ENCODE peak calls at places on chromosomes 1 and 21, in four cellular contexts. S, G, H and K are unnamed samples. For H3K9me3, the result is how much of the 10 kb centered on the place peaks cover.

GRCh38 chr1:159900755-159901335 is 880 bp upstream of the CFAP45 start:
- DNase-seq in G (no peak), S (no peak), H (no peak), K (no peak)

GRCh38 chr1:195899762-195900352 is 708.4 kb downstream of the KCNT2 start:
- DNase-seq in G (no peak), H (no peak), S (no peak), K (no peak)

GRCh38 chr1:8516793-8517556 is 199.1 kb downstream of the SLC45A1 start:
- DNase-seq in H (no peak), G (no peak), S (no peak), K (no peak)

GRCh38 chr21:36803801-36804452 is 105.0 kb downstream of the SIM2 start:
- DNase-seq in H (no peak), S (no peak), G (no peak), K (no peak)

GRCh38 chr1:203557390-203557789 is 63.4 kb downstream of the OPTC start:
- DNase-seq in G (peak), S (peak), H (peak), K (peak)

GRCh38 chr21:35319684-35320083 is 270.6 kb upstream of the RUNX1 start:
- DNase-seq in H (no peak), G (no peak), S (no peak), K (no peak)

GRCh38 chr1:41492341-41492848 is 7.9 kb upstream of the EDN2 start:
- DNase-seq in S (no peak), G (no peak), H (no peak), K (no peak)

GRCh38 chr21:44353200-44353970 is at the start of gene TRPM2:
- DNase-seq in S (peak), G (peak), H (no peak), K (peak)

GRCh38 chr1:27885620-27886352 is 13.4 kb downstream of the THEMIS2 start:
- DNase-seq in G (no peak), S (no peak), H (no peak), K (no peak)

GRCh38 chr1:74584185-74584584 is 71.8 kb upstream of the LRRC53 start:
- DNase-seq in S (no peak), G (no peak), H (no peak), K (no peak)

GRCh38 chr1:60936052-60936619 is 146.2 kb upstream of the NFIA start:
- DNase-seq in G (no peak), S (no peak), H (no peak), K (no peak)

GRCh38 chr1:227428803-227429202 is 110.5 kb upstream of the CDC42BPA start:
- DNase-seq in G (peak), H (no peak), S (no peak), K (no peak)

GRCh38 chr1:150558761-150559626 is 9.8 kb downstream of the ADAMTSL4 start:
- DNase-seq in G (peak), S (peak), H (no peak), K (peak)

GRCh38 chr1:177307771-177308170 is 137.0 kb downstream of the BRINP2 start:
- DNase-seq in S (no peak), G (no peak), H (no peak), K (no peak)

GRCh38 chr1:67969446-67969845 is 81.0 kb downstream of the DIRAS3 start:
- DNase-seq in H (no peak), S (no peak), G (no peak), K (no peak)

GRCh38 chr1:15051898-15052528 is 101.5 kb upstream of the TMEM51 start:
- DNase-seq in H (no peak), G (no peak), S (no peak), K (no peak)

GRCh38 chr1:109880961-109881894 is 29.4 kb upstream of the CSF1 start:
- DNase-seq in S (no peak), H (no peak), G (no peak), K (no peak)

GRCh38 chr1:111116496-111116895 is 23.4 kb downstream of the DRAM2 start:
- DNase-seq in H (no peak), S (no peak), G (no peak), K (no peak)
- TF ChIP-seq CTCF in H (no peak), S (no peak), G (no peak), K (no peak)

GRCh38 chr21:19463966-19464365 is 1060.4 kb upstream of the TMPRSS15 start:
- DNase-seq in S (no peak), H (no peak), G (no peak), K (no peak)
- H3K9me3 ChIP-seq in S (under half), H (under half), G (under half), K (under half)

GRCh38 chr1:2821970-2822620 is 20.6 kb upstream of the TTC34 start:
- DNase-seq in G (peak), S (no peak), H (no peak), K (peak)
- TF ChIP-seq CTCF in G (peak), S (peak), H (peak), K (peak)

GRCh38 chr1:107974090-107974489 is 9.1 kb upstream of the VAV3 start:
- DNase-seq in G (no peak), S (no peak), H (no peak), K (no peak)
- H3K9me3 ChIP-seq in G (under half), S (under half), H (under half), K (under half)

DNA sequence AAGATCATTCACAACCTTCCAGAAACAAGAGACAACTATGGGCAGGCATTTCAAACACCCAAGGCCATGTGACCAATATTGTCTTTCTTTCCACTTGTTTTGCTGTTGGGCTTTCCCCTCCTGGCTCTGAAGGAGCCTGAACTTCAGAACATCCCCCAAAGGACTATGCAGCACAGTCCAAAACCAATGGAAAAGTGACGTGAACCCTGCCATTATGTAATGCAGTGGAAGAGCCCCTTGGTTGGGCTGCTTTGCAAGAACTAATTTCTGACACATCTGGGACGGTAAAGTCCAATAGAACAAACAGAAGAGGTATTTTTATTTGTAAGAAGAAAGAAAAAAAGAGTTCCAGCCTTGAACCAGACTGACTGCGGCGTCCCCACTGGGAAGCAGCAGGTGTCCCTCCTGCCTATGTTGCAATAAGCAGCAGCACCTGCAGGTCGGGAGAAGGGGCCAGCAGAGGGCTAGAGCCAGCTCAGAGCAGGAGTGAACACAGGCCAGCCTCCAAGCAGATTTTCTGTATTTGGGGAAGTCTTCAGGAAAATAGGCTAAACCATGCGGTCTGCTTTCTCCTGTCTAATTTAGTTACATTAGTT is 116.7 kb downstream of the CDC7 start:
- DNase-seq in S (no peak), H (no peak), G (peak), K (peak)
- TF ChIP-seq CTCF in S (no peak), H (no peak), G (peak), K (no peak)

DNA sequence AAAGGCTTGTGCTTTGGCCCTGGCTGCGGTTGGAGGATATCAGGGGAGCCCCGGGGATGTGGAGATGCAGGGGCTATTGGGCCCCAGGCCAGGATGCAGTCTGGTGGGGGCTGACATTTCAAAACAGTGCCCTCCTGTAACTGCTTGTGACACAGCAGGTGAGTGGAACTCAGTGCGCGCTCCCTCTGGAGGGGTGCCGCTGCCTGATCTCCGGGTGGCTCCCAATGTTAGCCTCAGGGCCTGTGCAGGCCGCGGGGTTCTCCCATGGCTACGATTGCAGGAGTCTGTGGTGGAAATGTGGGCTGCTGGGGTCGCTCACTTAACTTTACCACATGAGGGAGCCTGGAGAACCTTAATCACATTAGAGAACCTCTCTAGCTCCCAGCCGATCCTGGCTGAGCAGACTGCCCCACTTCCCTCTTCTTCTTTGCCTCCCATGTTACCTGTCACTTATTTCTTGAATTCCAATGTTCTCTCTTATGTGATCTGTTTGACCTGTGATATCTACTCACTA is 163.2 kb downstream of the FMN2 start:
- DNase-seq in G (no peak), H (no peak), S (no peak), K (no peak)
- H3K9me3 ChIP-seq in G (under half), H (under half), S (under half), K (under half)

GRCh38 chr1:229558460-229559335 is at the start of gene ABCB10:
- DNase-seq in G (peak), S (peak), H (peak), K (peak)
- TF ChIP-seq CTCF in G (peak), S (peak), H (peak), K (peak)

DNA sequence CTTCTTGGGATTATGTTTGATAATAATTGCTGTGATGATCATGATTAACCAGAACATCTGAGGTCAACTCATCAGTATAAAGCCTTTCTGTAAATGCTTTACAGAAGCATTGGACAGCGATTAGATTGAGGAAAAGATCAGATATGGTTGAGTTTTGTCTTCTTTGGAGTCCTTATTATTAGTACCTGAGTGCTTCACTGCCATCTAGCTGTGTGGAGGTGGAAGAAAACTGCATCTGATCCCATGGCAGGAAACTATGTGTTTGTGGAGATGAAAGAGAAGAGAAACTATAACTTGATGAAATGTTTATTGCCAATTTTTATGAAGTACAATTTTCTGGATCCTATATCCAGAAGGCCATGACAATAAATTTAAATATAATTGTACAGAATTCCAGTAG is 11.4 kb downstream of the FLG2 start:
- DNase-seq in S (no peak), H (no peak), G (no peak), K (no peak)
- H3K9me3 ChIP-seq in S (under half), H (under half), G (under half), K (under half)